ENCODE peak calls at places on chromosomes 13 and 19, in ten cellular contexts. Y is fibroblast of lung; K is CD8-positive, alpha-beta T cell; X is foreskin fibroblast; F is fibroblast of villous mesenchyme; P is GM06990; Z is fibroblast of mammary gland; D is AG10803; E is lower lobe of right lung; B is suprapubic skin. G is an unnamed sample.

GRCh38 chr19:46390866-46391265 is 22.5 kb downstream of the CCDC8 start:
- DNase-seq in P (no peak), F (no peak), Y (no peak), B (peak), K (no peak), E (peak), X (no peak), D (peak), Z (peak), G (no peak)

GRCh38 chr13:113425931-113426590 is 27.2 kb downstream of the ADPRHL1 start:
- DNase-seq in D (no peak), Y (peak), P (no peak), X (no peak), F (no peak), E (no peak), Z (peak), K (no peak), B (no peak), G (no peak)

GRCh38 chr19:35764432-35765315 is 6.7 kb downstream of the PROSER3 start:
- DNase-seq in Z (no peak), K (no peak), D (no peak), F (no peak), E (no peak), Y (no peak), P (no peak), B (no peak), X (no peak), G (no peak)

GRCh38 chr19:33040994-33041827 is 23.5 kb downstream of the RHPN2 start:
- DNase-seq in Z (peak), B (no peak), E (no peak), Y (no peak), D (peak), F (peak), K (no peak), P (no peak), X (peak), G (no peak)

GRCh38 chr19:13827656-13828055 is 32.4 kb downstream of the ZSWIM4 start:
- DNase-seq in P (no peak), B (no peak), D (no peak), F (no peak), E (no peak), X (no peak), Y (no peak), Z (no peak), K (no peak), G (no peak)

GRCh38 chr19:56162258-56162657 is 13.6 kb upstream of the GALP start:
- DNase-seq in Y (no peak), K (no peak), D (no peak), P (no peak), E (no peak), X (no peak), F (no peak), Z (no peak), B (no peak), G (no peak)

GRCh38 chr13:83884141-83884540 is 1.9 kb upstream of the SLITRK1 start:
- DNase-seq in F (no peak), P (no peak), K (no peak), X (no peak), Z (peak), E (no peak), Y (no peak), D (peak), B (no peak), G (no peak)

GRCh38 chr13:68359105-68359504 is 1129.0 kb upstream of the PCDH9 start:
- DNase-seq in E (no peak), B (no peak), F (no peak), D (no peak), P (no peak), Z (no peak), Y (no peak), K (no peak), X (no peak), G (no peak)

GRCh38 chr13:33691980-33692379 is 126.0 kb upstream of the RFC3 start:
- DNase-seq in Y (no peak), F (no peak), Z (no peak), X (no peak), B (no peak), D (no peak), E (no peak), K (no peak), P (no peak), G (no peak)

GRCh38 chr13:96119921-96120320 is 30.0 kb downstream of the HS6ST3 start:
- DNase-seq in E (no peak), X (no peak), Y (no peak), P (no peak), D (no peak), K (no peak), F (no peak), B (no peak), Z (no peak), G (no peak)

GRCh38 chr13:21034602-21035190 is 26.7 kb downstream of the LATS2 start:
- DNase-seq in K (no peak), Z (peak), E (no peak), D (no peak), Y (no peak), F (peak), B (no peak), P (no peak), X (no peak), G (peak)
- TF ChIP-seq CTCF in K (no peak), Z (peak), E (peak), D (no peak), Y (peak), F (peak), B (no peak), P (peak), X (no peak), G (peak)

GRCh38 chr19:44553478-44554171 is 24.1 kb upstream of the CEACAM20 start:
- DNase-seq in Y (no peak), F (no peak), X (no peak), Z (peak), B (no peak), K (no peak), D (no peak), E (no peak), P (no peak), G (no peak)
- TF ChIP-seq CTCF in Y (no peak), F (no peak), X (no peak), Z (no peak), B (no peak), K (no peak), D (no peak), E (no peak), P (no peak), G (no peak)

DNA sequence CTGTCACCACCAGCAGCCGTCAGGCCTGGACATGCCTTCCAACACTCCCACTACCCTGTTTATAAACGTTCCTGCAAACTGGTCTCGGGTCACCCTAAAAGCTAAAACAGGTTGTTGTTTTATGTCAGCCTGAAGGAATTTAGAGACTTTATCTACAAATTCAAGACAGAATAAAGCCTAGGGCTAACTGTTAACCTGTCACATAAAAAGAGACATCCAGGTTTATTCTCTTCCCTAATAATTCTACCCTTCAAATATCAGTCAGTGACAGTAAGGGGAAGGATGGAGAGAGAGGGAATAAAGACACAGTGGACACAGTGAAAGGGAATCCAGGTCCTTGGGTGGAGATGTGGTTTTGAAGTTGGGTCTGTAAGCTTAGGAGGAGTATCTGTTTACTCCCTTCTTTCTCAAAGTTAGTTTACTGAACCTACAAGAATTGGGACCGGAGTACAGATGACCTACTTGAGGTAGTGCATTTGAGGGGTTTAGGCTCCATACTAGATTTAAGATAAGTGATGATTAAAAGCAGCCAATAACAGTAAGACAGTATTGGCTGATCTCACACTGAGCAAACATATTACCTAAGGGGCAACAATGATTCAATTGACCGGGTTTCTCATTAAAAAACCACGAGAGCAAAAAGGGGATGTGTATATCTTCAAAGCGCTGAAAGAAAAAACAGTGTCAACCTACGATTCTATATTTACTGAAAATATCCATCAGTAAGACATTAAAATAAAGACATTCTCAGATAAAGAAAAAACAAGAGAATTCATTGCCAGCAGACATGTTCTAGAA is 142.7 kb downstream of the USP12 start:
- DNase-seq in D (no peak), K (no peak), X (no peak), Z (no peak), F (no peak), Y (no peak), E (no peak), B (no peak), P (no peak), G (no peak)
- TF ChIP-seq CTCF in D (no peak), K (no peak), X (no peak), Z (no peak), F (no peak), Y (no peak), E (no peak), B (no peak), P (no peak), G (no peak)

DNA sequence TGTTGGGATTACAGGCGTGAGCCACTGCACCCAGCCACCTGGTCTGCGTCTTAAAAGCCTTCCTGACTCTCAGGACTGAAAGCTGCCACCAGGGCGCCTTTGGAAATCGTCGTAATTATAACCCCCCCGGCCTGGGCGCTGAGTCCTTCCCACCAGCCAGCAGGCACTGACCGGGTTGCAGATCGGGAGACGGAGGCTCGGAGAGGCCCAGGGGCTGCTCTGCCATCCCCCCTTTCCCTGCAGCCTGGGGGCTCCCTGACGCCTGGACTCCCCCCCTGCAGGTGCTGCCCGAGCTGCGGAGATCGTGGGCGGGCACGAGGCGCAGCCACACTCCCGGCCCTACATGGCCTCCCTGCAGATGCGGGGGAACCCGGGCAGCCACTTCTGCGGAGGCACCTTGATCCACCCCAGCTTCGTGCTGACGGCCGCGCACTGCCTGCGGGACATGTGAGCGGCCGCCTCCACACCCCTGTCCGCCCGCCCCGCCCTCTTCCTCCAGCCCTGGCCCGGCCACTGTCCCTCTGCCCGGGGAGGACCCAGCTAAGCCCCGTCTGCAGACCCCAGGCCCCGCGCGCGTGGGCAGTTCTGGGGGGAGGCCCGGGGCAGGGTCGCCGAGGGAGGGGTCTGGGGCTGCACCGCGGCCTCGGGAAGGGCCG is 2.5 kb downstream of the PRTN3 start:
- DNase-seq in E (peak), B (no peak), X (no peak), P (no peak), Y (no peak), D (no peak), K (no peak), Z (no peak), F (no peak), G (no peak)
- TF ChIP-seq CTCF in E (no peak), B (no peak), X (no peak), P (no peak), Y (no peak), D (peak), K (no peak), Z (no peak), F (no peak), G (no peak)

GRCh38 chr13:101343128-101343787 is 73.0 kb downstream of the NALCN start:
- DNase-seq in Y (peak), F (peak), P (no peak), Z (peak), B (no peak), X (peak), E (no peak), K (no peak), D (no peak), G (no peak)

GRCh38 chr13:101346942-101347728 is 69.2 kb downstream of the NALCN start:
- DNase-seq in X (peak), B (no peak), P (no peak), F (peak), Y (peak), K (no peak), Z (peak), E (no peak), D (peak), G (no peak)

GRCh38 chr13:101339202-101339601 is 77.1 kb downstream of the NALCN start:
- DNase-seq in Y (no peak), E (no peak), Z (no peak), P (no peak), K (no peak), D (no peak), F (no peak), B (no peak), X (no peak), G (no peak)

GRCh38 chr13:101346161-101346560 is 70.1 kb downstream of the NALCN start:
- DNase-seq in Z (no peak), D (no peak), X (no peak), E (no peak), B (no peak), P (no peak), K (no peak), Y (no peak), F (no peak), G (no peak)

GRCh38 chr13:101341464-101341863 is 74.8 kb downstream of the NALCN start:
- DNase-seq in D (peak), Z (peak), F (peak), P (no peak), X (peak), E (no peak), B (no peak), K (no peak), Y (no peak), G (no peak)
- TF ChIP-seq CTCF in D (no peak), Z (no peak), F (no peak), P (no peak), X (no peak), E (no peak), B (no peak), K (no peak), Y (no peak), G (no peak)

GRCh38 chr19:18468517-18468916 is 30.6 kb upstream of the ISYNA1 start:
- DNase-seq in Z (no peak), X (no peak), K (no peak), Y (no peak), P (no peak), F (no peak), D (no peak), B (no peak), E (no peak), G (no peak)

GRCh38 chr19:18468930-18469244 is 31.0 kb upstream of the ISYNA1 start:
- DNase-seq in X (no peak), E (no peak), D (no peak), Z (no peak), F (no peak), K (no peak), Y (no peak), P (no peak), B (no peak), G (no peak)

GRCh38 chr19:18470153-18470552 is 32.2 kb upstream of the ISYNA1 start:
- DNase-seq in P (no peak), K (peak), Z (no peak), F (peak), X (no peak), B (no peak), E (no peak), D (no peak), Y (no peak), G (peak)

GRCh38 chr19:18470787-18471186 is 32.9 kb upstream of the ISYNA1 start:
- DNase-seq in X (no peak), F (no peak), Y (no peak), D (no peak), P (no peak), E (no peak), Z (no peak), K (no peak), B (no peak), G (no peak)

DNA sequence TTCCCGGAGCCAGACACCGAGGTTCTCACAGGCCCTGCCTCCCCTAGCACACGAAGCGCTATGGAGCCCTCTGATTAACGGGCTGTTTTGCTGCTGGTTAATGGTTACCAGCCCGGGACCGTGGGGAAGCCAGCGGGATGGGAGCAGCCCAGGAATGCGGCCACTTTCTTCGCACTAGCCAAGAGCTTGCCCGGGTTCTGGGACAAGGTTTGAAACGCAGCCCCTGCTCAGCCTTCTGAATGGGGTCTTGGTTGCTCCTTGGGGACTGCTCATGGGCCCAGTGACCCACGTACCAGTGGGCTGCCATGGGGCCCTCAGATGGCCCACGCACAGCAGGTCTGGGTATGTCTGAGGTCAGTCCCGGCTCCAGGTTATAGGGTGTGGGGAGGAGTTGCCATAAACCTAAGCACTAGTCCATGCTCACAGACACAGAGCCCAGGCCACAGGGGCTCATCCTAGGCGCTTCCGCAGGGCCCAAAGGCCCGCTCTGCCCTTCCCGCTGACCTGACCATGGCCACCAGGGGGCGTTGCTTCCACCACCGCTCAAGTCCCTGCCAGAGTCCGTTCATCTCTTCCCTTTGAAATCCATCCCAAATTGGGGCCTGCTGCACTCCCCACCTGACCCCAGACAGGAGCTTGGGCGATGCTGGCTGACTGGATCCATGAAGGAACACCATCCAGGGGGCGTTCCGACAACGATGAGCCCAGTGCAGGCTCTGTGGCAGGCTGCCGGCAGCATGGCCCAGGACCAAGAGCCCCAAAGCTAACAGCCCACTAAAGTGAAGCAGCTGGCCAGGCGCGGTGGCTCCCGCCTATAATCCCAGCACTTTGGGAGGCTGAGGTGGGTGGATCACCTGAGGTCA is 31.5 kb upstream of the ISYNA1 start:
- DNase-seq in Y (peak), D (peak), P (peak), E (peak), X (no peak), K (peak), F (peak), B (no peak), Z (peak), G (peak)
- TF ChIP-seq CTCF in Y (peak), D (peak), P (peak), E (peak), X (peak), K (peak), F (peak), B (peak), Z (peak), G (peak)

DNA sequence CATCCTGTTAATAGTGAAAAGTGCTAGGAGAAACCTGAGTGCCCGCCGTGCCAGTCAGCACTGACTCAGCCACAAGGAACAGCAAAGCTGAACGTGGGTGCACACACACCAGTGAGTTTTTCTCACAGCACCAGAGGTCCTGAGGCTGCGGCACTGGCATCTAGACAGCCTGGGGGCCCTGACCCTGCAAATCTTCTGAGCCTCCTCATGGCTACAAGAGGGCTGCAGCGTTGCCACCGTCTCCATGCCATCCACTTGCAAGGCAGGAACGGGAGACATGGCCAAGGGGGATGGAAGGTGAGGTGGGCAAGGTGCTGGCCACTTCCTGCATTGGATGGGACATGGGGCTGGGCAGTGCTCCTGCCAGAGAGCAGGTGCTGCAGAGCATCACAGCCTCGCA is 211.2 kb upstream of the SOX1 start:
- DNase-seq in F (no peak), P (no peak), B (no peak), E (no peak), Y (no peak), K (no peak), Z (no peak), X (no peak), D (no peak), G (no peak)
- TF ChIP-seq CTCF in F (no peak), P (no peak), B (no peak), E (no peak), Y (no peak), K (no peak), Z (no peak), X (no peak), D (no peak), G (no peak)

DNA sequence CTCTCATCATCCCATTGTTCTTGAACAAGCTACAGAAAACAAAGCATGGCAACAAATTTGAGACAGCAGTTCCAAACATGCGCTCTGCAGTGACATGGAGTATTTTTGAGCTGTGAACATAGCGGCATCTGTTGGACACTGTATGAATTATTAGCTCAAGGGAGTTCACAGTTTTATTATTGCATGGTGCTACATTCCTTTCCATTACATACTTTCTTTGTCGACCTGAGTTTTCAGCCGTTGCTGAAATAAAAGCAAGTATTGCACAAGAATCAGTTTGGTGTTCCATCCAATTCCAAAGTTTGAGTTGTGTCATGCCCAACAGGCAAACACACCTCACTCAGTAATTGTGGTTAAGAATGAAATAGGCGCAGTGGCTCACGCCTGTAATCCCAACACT is 30.1 kb upstream of the METTL21C start:
- DNase-seq in Y (peak), Z (peak), E (no peak), K (no peak), B (no peak), D (peak), F (peak), P (no peak), X (peak), G (no peak)
- TF ChIP-seq CTCF in Y (peak), Z (peak), E (peak), K (no peak), B (peak), D (peak), F (peak), P (peak), X (peak), G (peak)

G was measured in GM10248.